ENCODE peak calls at places on chromosome 9, in seven cellular contexts. Q is memory B cell; C is AG08395; X is hippocampal formation; Y is stimulated activated naive CD8-positive, alpha-beta T cell treated with anti-CD3 and anti-CD28 coated beads, Interleukin-15, Interleukin-2, amounts not matched to agents 100 U/mL and 50 U/mL, for 24 hours; N is A172; A is NCI-H2107. H is an unnamed sample.

GRCh38 chr9:133679056-133679455 is 42.9 kb downstream of the DBH start:
- DNase-seq in Q (no peak), C (no peak), X (no peak), Y (no peak), N (no peak), A (no peak), H (no peak)

GRCh38 chr9:134785325-134786108 is 95.1 kb upstream of the FCN2 start:
- DNase-seq in Q (no peak), C (peak; percentile 32), X (no peak), Y (no peak), N (no peak), A (no peak), H (no peak)

GRCh38 chr9:77131411-77131810 is 45.9 kb upstream of the VPS13A start:
- DNase-seq in Q (no peak), C (no peak), X (no peak), Y (no peak), N (no peak), A (no peak), H (no peak)

GRCh38 chr9:38431101-38431500 is 6.8 kb upstream of the IGFBPL1 start:
- DNase-seq in Q (no peak), C (no peak), X (no peak), Y (no peak), N (no peak), A (no peak), H (no peak)

GRCh38 chr9:76658510-76659231 is 105.6 kb upstream of the PCA3 start:
- DNase-seq in Q (no peak), C (peak; percentile 75), X (no peak), Y (no peak), N (peak; percentile 63), A (no peak), H (peak; percentile 47)

GRCh38 chr9:7258688-7259396 is 501.1 kb downstream of the KDM4C start:
- DNase-seq in Q (no peak), C (no peak), X (no peak), Y (no peak), N (no peak), A (no peak), H (no peak)

GRCh38 chr9:94867281-94867841 is 140.9 kb downstream of the AOPEP start:
- DNase-seq in Q (no peak), C (peak; percentile 63), X (no peak), Y (no peak), N (peak; percentile 80), A (no peak), H (peak; percentile 76)

GRCh38 chr9:38117646-38118045 is 48.6 kb upstream of the SHB start:
- DNase-seq in Q (no peak), C (no peak), X (no peak), Y (no peak), N (no peak), A (no peak), H (no peak)

GRCh38 chr9:83920469-83920941 is 727 bp downstream of the KIF27 start:
- DNase-seq in Q (no peak), C (peak; percentile 24), X (peak; percentile 43), Y (no peak), N (peak; percentile 39), A (peak; percentile 51), H (no peak)

GRCh38 chr9:93207326-93207814 is 23.4 kb downstream of the WNK2 start:
- DNase-seq in Q (no peak), C (peak; percentile 74), X (no peak), Y (no peak), N (peak; percentile 18), A (peak; percentile 47), H (no peak)

GRCh38 chr9:101029300-101030021 is 934 bp downstream of the PLPPR1 start:
- DNase-seq in Q (no peak), C (no peak), X (no peak), Y (no peak), N (no peak), A (no peak), H (peak; percentile 28)

GRCh38 chr9:2418619-2419018 is 203.0 kb upstream of the VLDLR start:
- DNase-seq in Q (no peak), C (no peak), X (no peak), Y (no peak), N (peak; percentile 50), A (peak; percentile 73), H (peak; percentile 30)

GRCh38 chr9:123108976-123109375 is 75.5 kb downstream of the GPR21 start:
- DNase-seq in Q (no peak), C (no peak), X (no peak), Y (no peak), N (no peak), A (no peak), H (no peak)

GRCh38 chr9:111483419-111483861 is 743 bp downstream of the ECPAS start:
- DNase-seq in Q (no peak), C (peak; percentile 50), X (peak; percentile 46), Y (peak; percentile 62), N (no peak), A (no peak), H (no peak)

GRCh38 chr9:134398756-134399155 is 72.5 kb downstream of the RXRA start:
- DNase-seq in Q (no peak), C (no peak), X (no peak), Y (no peak), N (no peak), A (no peak), H (no peak)

GRCh38 chr9:114373960-114374730 is 13.6 kb downstream of the AKNA start:
- DNase-seq in Q (no peak), C (no peak), X (no peak), Y (no peak), N (no peak), A (no peak), H (no peak)

GRCh38 chr9:17824191-17824926 is 245.5 kb downstream of the SH3GL2 start:
- DNase-seq in Q (no peak), C (no peak), X (no peak), Y (no peak), N (peak; percentile 13), A (no peak), H (no peak)

GRCh38 chr9:5402217-5402616 is 35.5 kb downstream of the PLGRKT start:
- DNase-seq in Q (no peak), C (no peak), X (no peak), Y (no peak), N (no peak), A (no peak), H (peak; percentile 6)

GRCh38 chr9:126528111-126528510 is 85.6 kb upstream of the LMX1B start:
- DNase-seq in Q (no peak), C (no peak), X (no peak), Y (no peak), N (no peak), A (no peak), H (no peak)

GRCh38 chr9:98654247-98654646 is 54.5 kb downstream of the GABBR2 start:
- DNase-seq in Q (no peak), C (peak; percentile 88), X (no peak), Y (no peak), N (no peak), A (no peak), H (no peak)

GRCh38 chr9:9819886-9820285 is 792.9 kb downstream of the PTPRD start:
- DNase-seq in Q (no peak), C (no peak), X (no peak), Y (no peak), N (no peak), A (no peak), H (no peak)

GRCh38 chr9:123660691-123661090 is 269.2 kb downstream of the DENND1A start:
- DNase-seq in Q (no peak), C (no peak), X (no peak), Y (no peak), N (no peak), A (no peak), H (no peak)

GRCh38 chr9:99112750-99113417 is 8.0 kb downstream of the TGFBR1 start:
- DNase-seq in Q (no peak), C (no peak), X (no peak), Y (no peak), N (no peak), A (no peak), H (no peak)

GRCh38 chr9:93673844-93674334 is 97.5 kb downstream of the PHF2 start:
- DNase-seq in Q (no peak), C (no peak), X (no peak), Y (peak; percentile 1), N (no peak), A (no peak), H (no peak)

GRCh38 chr9:94882953-94883641 is 156.6 kb downstream of the AOPEP start:
- DNase-seq in Q (no peak), C (no peak), X (no peak), Y (no peak), N (no peak), A (no peak), H (no peak)

GRCh38 chr9:93205045-93205768 is 21.3 kb downstream of the WNK2 start:
- DNase-seq in Q (no peak), C (peak; percentile 45), X (peak; percentile 36), Y (no peak), N (peak; percentile 13), A (no peak), H (no peak)

GRCh38 chr9:124077915-124078572 is 66.5 kb downstream of the LHX2 start:
- DNase-seq in Q (no peak), C (peak; percentile 49), X (no peak), Y (no peak), N (peak; percentile 77), A (no peak), H (no peak)

GRCh38 chr9:133460405-133461175 is 812 bp downstream of the CACFD1 start:
- DNase-seq in Q (peak; percentile 88), C (peak; percentile 13), X (no peak), Y (no peak), N (peak; percentile 16), A (peak; percentile 28), H (no peak)

GRCh38 chr9:18260527-18260926 is 213.4 kb upstream of the ADAMTSL1 start:
- DNase-seq in Q (no peak), C (peak; percentile 38), X (no peak), Y (no peak), N (peak; percentile 86), A (peak; percentile 96), H (peak; percentile 91)

H was measured in HT1080.